ENCODE peak calls at places on chromosomes 12 and 14, in eight cellular contexts. J, O, X, E, R, H, D and F are unnamed samples.

GRCh38 chr12:1519642-1520041 is 74.7 kb downstream of the FBXL14 start:
- DNase-seq in X (no peak), E (no peak), J (no peak), O (no peak), D (no peak), R (no peak), H (no peak), F (no peak)

GRCh38 chr12:20367731-20368652 is at the start of gene PDE3A:
- DNase-seq in X (peak), O (no peak), R (peak), E (peak), J (peak), H (peak), D (peak), F (peak)

GRCh38 chr14:62654641-62655040 is 390.6 kb downstream of the KCNH5 start:
- DNase-seq in D (no peak), R (peak), H (peak), E (peak), O (no peak), X (no peak), J (no peak), F (no peak)

GRCh38 chr12:81835783-81836182 is 76.6 kb upstream of the PPFIA2 start:
- DNase-seq in E (no peak), O (no peak), J (no peak), X (no peak), H (no peak), D (no peak), R (no peak), F (no peak)

GRCh38 chr12:57464569-57464968 is 5.0 kb downstream of the GLI1 start:
- DNase-seq in R (no peak), J (no peak), O (no peak), H (no peak), D (no peak), E (no peak), X (no peak), F (no peak)

GRCh38 chr14:68401320-68401719 is 391.5 kb downstream of the ZFP36L1 start:
- DNase-seq in H (peak), O (no peak), D (no peak), J (no peak), X (no peak), E (peak), R (no peak), F (no peak)

GRCh38 chr14:99715266-99716000 is 31.3 kb downstream of the CYP46A1 start:
- DNase-seq in E (peak), J (no peak), D (peak), H (no peak), X (no peak), R (no peak), O (peak), F (no peak)

GRCh38 chr14:95765016-95765415 is 51.1 kb upstream of the TCL1A start:
- DNase-seq in J (no peak), D (no peak), X (no peak), E (no peak), H (no peak), O (no peak), R (no peak), F (no peak)

GRCh38 chr12:132118876-132119275 is 25.2 kb downstream of the DDX51 start:
- DNase-seq in J (no peak), D (no peak), R (no peak), X (no peak), H (no peak), E (no peak), O (no peak), F (no peak)

GRCh38 chr14:91511014-91511466 is 930 bp upstream of the PPP4R3A start:
- DNase-seq in R (no peak), J (no peak), O (peak), H (peak), E (no peak), D (no peak), X (no peak), F (no peak)

DNA sequence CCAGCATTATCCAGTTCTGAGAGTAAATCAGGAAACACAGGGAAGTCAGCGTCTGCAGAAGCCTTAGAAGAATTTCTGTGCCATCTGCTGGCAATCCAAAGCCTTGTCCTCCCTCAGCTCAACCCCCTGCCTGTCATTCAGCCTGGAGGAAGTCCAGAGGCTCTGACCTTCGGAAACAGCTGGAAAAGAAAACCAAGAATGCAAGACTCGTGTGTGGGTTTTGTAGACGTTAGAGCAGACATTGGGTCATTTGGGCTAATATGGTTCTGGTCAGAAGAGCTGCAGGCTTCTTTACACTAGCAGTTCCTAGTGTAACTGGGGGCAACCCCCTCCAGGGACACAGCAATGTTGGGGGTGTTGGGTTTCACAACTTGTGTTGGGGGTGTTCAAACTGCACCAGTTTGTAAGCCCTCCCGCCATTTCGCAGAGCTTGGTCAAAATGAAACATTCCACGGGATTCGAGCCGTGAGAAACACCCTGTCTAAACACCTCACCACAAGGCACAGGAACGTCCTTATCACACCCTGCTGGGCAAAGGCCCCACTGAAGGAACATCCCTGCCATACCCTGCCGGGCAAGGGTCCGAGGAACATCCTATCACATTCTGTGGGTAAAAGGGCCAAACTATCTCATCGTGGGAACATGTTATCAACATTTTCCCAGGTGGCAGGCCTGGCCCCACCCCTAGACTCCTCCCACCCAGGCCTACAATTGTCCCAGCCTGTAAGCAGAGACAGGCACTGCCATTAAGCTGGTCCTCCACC is 21.0 kb upstream of the SERPINA4 start:
- DNase-seq in O (no peak), R (no peak), X (no peak), H (peak), J (no peak), E (no peak), D (peak), F (no peak)
- TF ChIP-seq CTCF in O (peak), R (peak), X (no peak), H (peak), J (no peak), E (peak), D (no peak), F (no peak)

GRCh38 chr12:24974216-24974615 is 25.3 kb upstream of the BCAT1 start:
- DNase-seq in E (no peak), O (no peak), H (no peak), J (no peak), R (no peak), D (no peak), X (no peak), F (no peak)
- TF ChIP-seq CTCF in E (no peak), O (no peak), H (no peak), J (no peak), R (no peak), D (no peak), X (no peak), F (no peak)

GRCh38 chr14:57480044-57480443 is 13.6 kb downstream of the CCDC198 start:
- DNase-seq in O (no peak), X (no peak), H (peak), R (no peak), D (no peak), J (no peak), E (no peak), F (no peak)
- TF ChIP-seq CTCF in O (no peak), X (no peak), H (no peak), R (no peak), D (no peak), J (no peak), E (no peak), F (no peak)

GRCh38 chr12:14936224-14936861 is 2.0 kb downstream of the ERP27 start:
- DNase-seq in E (no peak), H (no peak), O (no peak), J (no peak), D (no peak), X (peak), R (no peak), F (no peak)
- TF ChIP-seq CTCF in E (peak), H (peak), O (no peak), J (no peak), D (peak), X (peak), R (no peak), F (peak)

GRCh38 chr12:96906849-96907664 is at the start of gene NEDD1:
- DNase-seq in H (peak), J (peak), D (peak), E (peak), R (peak), O (peak), X (peak), F (peak)
- TF ChIP-seq CTCF in H (no peak), J (no peak), D (no peak), E (no peak), R (no peak), O (no peak), X (no peak), F (no peak)